ENCODE peak calls at places on chromosomes 7 and 10, in nine cellular contexts. R is cardiac muscle cell, X is tibial artery, E is pancreas, M is AG10803, L is transverse colon, G is H9, F is fibroblast of pulmonary artery, C is GM20000. T is an unnamed sample.

GRCh38 chr10:120460776-120461175 is 3.7 kb downstream of the PLPP4 start:
- DNase-seq in X (no peak), L (no peak), F (peak), R (peak), G (no peak), C (no peak), M (peak), E (no peak), T (no peak)

GRCh38 chr10:79162861-79163662 is 94.3 kb downstream of the ZMIZ1 start:
- DNase-seq in G (no peak), E (no peak), C (no peak), X (no peak), M (peak), R (no peak), F (no peak), L (no peak), T (no peak)

GRCh38 chr10:14415676-14416307 is 85.1 kb upstream of the FRMD4A start:
- DNase-seq in R (no peak), X (no peak), L (no peak), G (no peak), E (no peak), F (no peak), M (no peak), C (no peak), T (no peak)

GRCh38 chr7:116736927-116737715 is 65.1 kb downstream of the MET start:
- DNase-seq in M (no peak), X (no peak), E (no peak), L (no peak), F (peak), R (peak), G (no peak), C (no peak), T (no peak)

GRCh38 chr7:145850636-145851035 is 266.0 kb upstream of the CNTNAP2 start:
- DNase-seq in L (no peak), R (no peak), C (no peak), G (no peak), E (no peak), M (no peak), F (no peak), X (no peak), T (no peak)

GRCh38 chr10:128067691-128068397 is 58.4 kb downstream of the MKI67 start:
- DNase-seq in L (peak), F (no peak), C (no peak), X (peak), M (no peak), E (no peak), G (no peak), R (no peak), T (no peak)

GRCh38 chr10:116688241-116688711 is 54.1 kb downstream of the HSPA12A start:
- DNase-seq in E (no peak), G (no peak), F (peak), C (no peak), R (peak), X (no peak), L (no peak), M (peak), T (no peak)

GRCh38 chr10:58578366-58578765 is 65.7 kb downstream of the BICC1 start:
- DNase-seq in R (no peak), M (no peak), C (no peak), L (no peak), E (no peak), G (no peak), X (no peak), F (no peak), T (no peak)

GRCh38 chr7:113710310-113711106 is 208.3 kb downstream of the PPP1R3A start:
- DNase-seq in M (peak), L (peak), C (peak), R (peak), X (no peak), G (peak), F (peak), E (peak), T (no peak)

GRCh38 chr10:104300002-104300735 is 31.2 kb downstream of the GSTO2 start:
- DNase-seq in G (no peak), E (no peak), F (peak), R (peak), M (peak), X (peak), L (no peak), C (no peak), T (no peak)

GRCh38 chr10:5975641-5976473 is 1.5 kb downstream of the IL15RA start:
- DNase-seq in C (peak), G (no peak), E (no peak), X (peak), L (peak), F (peak), M (peak), R (peak), T (no peak)

GRCh38 chr10:119703903-119704508 is 21.8 kb upstream of the INPP5F start:
- DNase-seq in G (no peak), L (no peak), X (no peak), C (no peak), R (no peak), M (no peak), E (no peak), F (no peak), T (no peak)

GRCh38 chr7:101820703-101821102 is 3.3 kb downstream of the CUX1 start:
- DNase-seq in G (no peak), F (no peak), C (no peak), E (no peak), M (peak), R (no peak), X (no peak), L (no peak), T (no peak)

GRCh38 chr7:17679427-17679826 is 260.9 kb downstream of the SNX13 start:
- DNase-seq in X (no peak), F (peak), R (peak), M (peak), C (no peak), L (no peak), G (no peak), E (no peak), T (no peak)

GRCh38 chr10:110980807-110981206 is 61.4 kb downstream of the SHOC2 start:
- DNase-seq in X (no peak), L (no peak), F (no peak), E (no peak), G (no peak), R (no peak), C (no peak), M (no peak), T (no peak)

GRCh38 chr10:131213651-131214505 is 97.6 kb downstream of the TCERG1L start:
- DNase-seq in F (no peak), E (no peak), R (no peak), G (peak), C (no peak), M (no peak), L (no peak), X (peak), T (no peak)

GRCh38 chr7:115087437-115087836 is 165.5 kb downstream of the MDFIC start:
- DNase-seq in C (no peak), R (peak), L (no peak), M (peak), F (peak), E (peak), G (no peak), X (no peak), T (no peak)

GRCh38 chr7:21543528-21544302 is 876 bp downstream of the DNAH11 start:
- DNase-seq in C (no peak), E (no peak), F (peak), G (no peak), R (peak), X (no peak), M (no peak), L (no peak), T (no peak)

GRCh38 chr7:151059362-151060112 is at the start of gene SLC4A2:
- DNase-seq in C (peak), M (peak), R (peak), E (peak), X (peak), F (peak), G (peak), L (peak), T (peak)

GRCh38 chr7:106604303-106604918 is 56.5 kb downstream of the CCDC71L start:
- DNase-seq in X (no peak), R (no peak), L (no peak), M (no peak), C (no peak), E (no peak), F (peak), G (no peak), T (no peak)

GRCh38 chr7:45033261-45033930 is 33.4 kb downstream of the CCM2 start:
- DNase-seq in C (no peak), R (no peak), G (no peak), E (no peak), M (peak), F (no peak), L (no peak), X (peak), T (no peak)

GRCh38 chr10:103667390-103667789 is 173.9 kb downstream of the NEURL1 start:
- DNase-seq in M (no peak), F (peak), C (no peak), L (peak), X (no peak), E (no peak), G (peak), R (peak), T (no peak)

GRCh38 chr7:94348142-94348541 is 46.6 kb upstream of the COL1A2 start:
- DNase-seq in M (peak), C (no peak), L (peak), E (no peak), R (peak), G (no peak), F (peak), X (no peak), T (no peak)

GRCh38 chr10:27525819-27526218 is 21.7 kb downstream of the RAB18 start:
- DNase-seq in R (peak), M (peak), X (no peak), L (no peak), F (peak), G (no peak), C (no peak), E (no peak), T (no peak)

GRCh38 chr7:127832592-127832991 is 180.6 kb downstream of the SND1 start:
- DNase-seq in G (no peak), F (no peak), E (no peak), M (no peak), C (no peak), R (no peak), L (no peak), X (no peak), T (no peak)

GRCh38 chr7:29287366-29287765 is 92.8 kb downstream of the CHN2 start:
- DNase-seq in F (peak), L (no peak), X (no peak), G (no peak), E (no peak), M (peak), C (no peak), R (peak), T (no peak)

GRCh38 chr10:35843524-35844171 is 201.6 kb upstream of the FZD8 start:
- DNase-seq in E (no peak), X (no peak), C (no peak), L (no peak), F (peak), M (no peak), G (peak), R (peak), T (no peak)

DNA sequence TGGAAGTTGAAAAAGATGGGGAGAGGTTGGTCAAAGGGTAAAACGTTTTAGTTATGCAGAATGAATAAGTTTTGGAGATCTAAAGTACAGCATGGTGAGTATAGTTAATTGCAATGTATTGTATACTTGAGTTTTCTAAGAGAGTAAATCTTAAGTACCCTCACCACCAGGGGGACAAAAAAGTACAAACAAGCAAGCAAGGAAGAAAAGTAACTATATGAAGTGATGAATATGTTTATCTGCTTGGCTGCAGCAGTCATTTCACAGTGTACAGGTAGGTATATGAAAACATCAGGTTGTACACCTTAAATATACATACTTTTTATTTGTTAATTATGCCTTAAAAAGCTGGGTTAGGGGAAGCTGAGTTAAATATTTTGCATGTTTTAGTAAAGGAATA is 157.3 kb downstream of the PCLO start:
- DNase-seq in L (no peak), F (peak), X (no peak), E (no peak), R (peak), G (no peak), M (no peak), C (no peak), T (no peak)
- TF ChIP-seq CTCF in L (no peak), F (peak), X (no peak), E (no peak), R (peak), G (peak), M (peak), C (no peak), T (no peak)

DNA sequence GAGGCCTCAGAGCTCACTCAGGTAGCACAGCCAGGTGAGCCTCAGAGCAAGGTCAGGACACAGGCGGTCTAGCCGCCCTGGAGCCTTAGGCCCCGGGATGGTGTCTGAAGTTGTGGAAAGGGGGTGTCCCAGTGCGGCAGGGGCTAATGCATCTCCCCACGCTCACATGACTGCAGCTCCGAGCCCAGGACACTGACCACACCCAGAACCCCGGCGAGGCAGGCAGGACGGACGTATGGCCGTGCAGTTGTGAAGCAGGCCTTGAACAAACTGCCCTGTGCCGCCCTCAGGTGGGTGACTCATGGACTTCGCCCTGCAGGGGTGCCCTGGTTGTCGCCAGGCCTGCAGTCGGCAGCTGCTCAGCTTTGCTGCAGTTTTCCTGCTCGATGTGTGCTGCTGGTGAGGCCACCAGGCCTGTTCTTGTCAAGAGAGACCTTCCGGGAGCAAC is 5.0 kb upstream of the PRKAR1B start:
- DNase-seq in L (peak), G (peak), M (no peak), F (no peak), C (no peak), R (no peak), E (peak), X (no peak), T (peak)
- TF ChIP-seq CTCF in L (no peak), G (peak), M (no peak), F (no peak), C (no peak), R (no peak), E (no peak), X (no peak), T (no peak)

DNA sequence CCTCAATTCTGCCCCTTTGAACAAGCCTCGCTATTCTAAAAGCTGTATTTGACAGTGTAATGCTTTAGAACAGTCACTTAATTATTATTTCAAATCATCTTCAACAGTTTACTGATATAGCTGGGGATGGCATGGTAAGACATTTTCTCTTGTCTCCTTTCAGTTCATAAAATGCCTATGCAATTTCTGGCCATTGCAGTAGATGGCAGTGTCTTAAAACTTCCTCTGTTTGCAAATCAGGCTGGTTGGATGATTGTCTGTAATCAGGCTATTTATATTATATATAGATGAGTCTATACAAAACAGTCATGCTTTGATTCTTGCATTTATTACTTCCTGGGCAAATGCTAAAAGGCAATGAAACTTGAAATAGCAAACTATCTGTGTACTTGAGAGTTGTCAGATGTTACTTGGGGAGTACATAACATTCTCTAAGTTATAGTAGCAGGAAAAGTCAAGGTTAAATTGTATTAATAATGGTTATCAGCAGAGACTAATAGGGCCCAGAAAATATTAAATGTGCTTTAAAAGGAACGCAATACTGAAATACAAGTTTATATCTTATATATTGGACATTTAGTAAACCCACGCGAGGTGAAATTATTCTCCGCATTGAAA is 55.5 kb upstream of the LHFPL3 start:
- DNase-seq in R (peak), L (no peak), F (peak), M (peak), E (no peak), G (no peak), X (no peak), C (peak), T (no peak)
- TF ChIP-seq CTCF in R (peak), L (peak), F (peak), M (peak), E (no peak), G (peak), X (peak), C (no peak), T (peak)

DNA sequence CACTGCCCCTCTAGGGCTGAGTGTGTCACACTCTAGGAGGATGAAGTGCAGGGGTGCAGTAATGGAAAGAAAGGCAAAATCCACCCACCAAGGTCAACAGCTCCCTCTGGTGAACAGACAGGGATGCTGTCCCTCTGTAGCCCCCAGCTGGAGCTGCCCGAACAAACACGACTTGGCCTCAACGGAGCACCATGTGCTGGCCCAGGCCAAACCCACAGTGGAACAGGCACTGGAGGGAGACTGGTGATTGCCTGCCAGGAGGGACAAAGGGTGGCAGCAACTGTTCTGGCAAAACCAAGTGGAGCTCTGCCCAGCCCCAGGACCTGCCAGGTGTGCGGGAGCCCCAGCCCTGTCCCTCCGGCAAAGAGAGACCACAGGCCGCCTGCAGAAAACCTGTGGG is 20.7 kb downstream of the PDIA4 start:
- DNase-seq in X (no peak), G (no peak), F (no peak), L (no peak), M (no peak), R (no peak), C (no peak), E (no peak), T (no peak)
- TF ChIP-seq CTCF in X (no peak), G (peak), F (peak), L (no peak), M (peak), R (peak), C (no peak), E (no peak), T (no peak)

DNA sequence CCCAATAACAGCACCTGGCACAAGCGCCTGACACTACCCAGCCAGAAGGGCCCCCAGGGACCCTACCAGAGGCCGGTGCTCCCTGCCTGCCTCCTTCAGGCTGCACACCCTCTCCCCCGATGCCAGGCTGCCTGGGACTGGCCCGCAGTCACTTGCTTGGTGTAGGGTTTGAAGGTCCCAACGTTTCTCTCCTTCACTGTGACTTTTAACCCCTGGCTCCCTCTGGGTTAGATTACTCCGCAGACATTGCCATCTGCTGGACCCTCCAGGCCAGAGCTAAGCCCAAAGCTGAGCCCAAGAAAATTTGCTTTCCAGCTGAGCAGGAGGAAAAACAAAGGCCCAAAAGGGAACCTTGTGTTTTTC is 6.9 kb downstream of the CDHR1 start:
- DNase-seq in L (no peak), X (no peak), F (no peak), M (no peak), R (no peak), G (no peak), E (no peak), C (no peak), T (no peak)
- TF ChIP-seq CTCF in L (no peak), X (no peak), F (no peak), M (no peak), R (no peak), G (peak), E (no peak), C (no peak), T (no peak)

DNA sequence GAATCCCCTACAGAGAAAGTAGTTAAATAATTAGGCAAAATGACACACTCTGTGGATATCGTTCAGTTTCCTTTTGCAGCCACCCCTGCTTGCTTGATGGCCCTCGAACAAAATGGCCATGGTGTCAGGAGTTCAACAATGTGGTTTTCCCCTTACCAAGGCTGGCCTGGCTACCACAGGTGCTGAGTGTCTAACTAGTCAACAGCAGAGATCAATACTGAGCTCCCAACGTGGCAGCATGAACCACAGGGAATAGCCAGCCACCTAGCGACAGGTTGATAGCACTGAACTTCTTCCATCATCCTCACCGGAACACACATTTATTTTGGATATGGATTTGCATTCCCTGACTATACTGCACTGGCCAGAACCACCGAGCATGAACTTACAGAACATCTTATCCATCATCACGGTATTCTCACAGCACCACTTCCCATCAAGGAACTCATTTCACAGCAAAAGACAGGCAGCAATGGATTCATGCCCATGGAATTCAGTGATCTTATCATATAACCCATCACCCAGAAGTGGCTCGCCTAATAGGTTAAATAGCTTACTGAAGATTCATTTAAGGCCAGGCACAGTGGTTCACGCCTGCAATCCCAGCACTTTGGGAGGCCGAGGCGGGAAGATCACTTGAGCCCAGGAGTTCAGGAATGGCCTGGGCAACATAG is 6.3 kb downstream of the C10orf67 start:
- DNase-seq in F (peak), C (no peak), E (peak), L (no peak), G (peak), X (no peak), R (peak), M (peak), T (no peak)
- TF ChIP-seq CTCF in F (peak), C (no peak), E (no peak), L (no peak), G (peak), X (no peak), R (peak), M (no peak), T (no peak)

T was measured in dorsolateral prefrontal cortex.